ENCODE peak calls at places on chromosome 14, in four cellular contexts. One of them, this sample, is unnamed.

GRCh38 chr14:96269359-96269710 is 13.3 kb downstream of the BDKRB1 start:
- DNase-seq in mammary epithelial cell: no peak
- DNase-seq in pancreas: no peak
- DNase-seq in caudate nucleus: no peak
- DNase-seq in this sample: no peak

GRCh38 chr14:35215110-35215872 is 76.9 kb upstream of the PSMA6 start:
- DNase-seq in caudate nucleus: no peak
- DNase-seq in pancreas: no peak
- DNase-seq in mammary epithelial cell: peak
- DNase-seq in this sample: no peak

GRCh38 chr14:83416476-83416875 is 1882.8 kb upstream of the SEL1L start:
- DNase-seq in pancreas: no peak
- DNase-seq in caudate nucleus: no peak
- DNase-seq in mammary epithelial cell: no peak
- DNase-seq in this sample: no peak

GRCh38 chr14:91299483-91300115 is 55.1 kb upstream of the GPR68 start:
- DNase-seq in caudate nucleus: no peak
- DNase-seq in pancreas: no peak
- DNase-seq in mammary epithelial cell: peak
- DNase-seq in this sample: no peak

GRCh38 chr14:57928732-57929131 is 62.8 kb upstream of the SLC35F4 start:
- DNase-seq in mammary epithelial cell: no peak
- DNase-seq in pancreas: no peak
- DNase-seq in caudate nucleus: no peak
- DNase-seq in this sample: no peak

GRCh38 chr14:20436363-20436755 is 393 bp upstream of the KLHL33 start:
- DNase-seq in pancreas: no peak
- DNase-seq in mammary epithelial cell: no peak
- DNase-seq in caudate nucleus: no peak
- DNase-seq in this sample: no peak

GRCh38 chr14:68405959-68406358 is 386.9 kb downstream of the ZFP36L1 start:
- DNase-seq in caudate nucleus: no peak
- DNase-seq in mammary epithelial cell: peak
- DNase-seq in pancreas: no peak
- DNase-seq in this sample: no peak

GRCh38 chr14:67480011-67480410 is 8.5 kb downstream of the TMEM229B start:
- DNase-seq in caudate nucleus: no peak
- DNase-seq in mammary epithelial cell: no peak
- DNase-seq in pancreas: no peak
- DNase-seq in this sample: no peak

GRCh38 chr14:37060496-37061260 is 111.7 kb downstream of the SLC25A21 start:
- DNase-seq in mammary epithelial cell: no peak
- DNase-seq in pancreas: no peak
- DNase-seq in caudate nucleus: no peak
- DNase-seq in this sample: no peak

GRCh38 chr14:86296173-86296572 is 766.2 kb downstream of the FLRT2 start:
- DNase-seq in caudate nucleus: no peak
- DNase-seq in mammary epithelial cell: no peak
- DNase-seq in pancreas: no peak
- DNase-seq in this sample: no peak

GRCh38 chr14:62468946-62469345 is 576.3 kb downstream of the KCNH5 start:
- DNase-seq in pancreas: no peak
- DNase-seq in caudate nucleus: no peak
- DNase-seq in mammary epithelial cell: no peak
- DNase-seq in this sample: no peak

GRCh38 chr14:90871605-90872233 is 55.5 kb upstream of the TTC7B start:
- DNase-seq in caudate nucleus: no peak
- DNase-seq in pancreas: no peak
- DNase-seq in mammary epithelial cell: peak
- DNase-seq in this sample: no peak

GRCh38 chr14:28381656-28382055 is 384.9 kb upstream of the FOXG1 start:
- DNase-seq in pancreas: no peak
- DNase-seq in mammary epithelial cell: no peak
- DNase-seq in caudate nucleus: no peak
- DNase-seq in this sample: no peak

GRCh38 chr14:72801841-72802587 is 91.9 kb downstream of the DPF3 start:
- DNase-seq in caudate nucleus: no peak
- DNase-seq in mammary epithelial cell: no peak
- DNase-seq in pancreas: no peak
- DNase-seq in this sample: no peak

GRCh38 chr14:72804653-72805180 is 89.2 kb downstream of the DPF3 start:
- DNase-seq in pancreas: no peak
- DNase-seq in caudate nucleus: no peak
- DNase-seq in mammary epithelial cell: no peak
- DNase-seq in this sample: no peak

GRCh38 chr14:72800848-72801370 is 93.0 kb downstream of the DPF3 start:
- DNase-seq in mammary epithelial cell: no peak
- DNase-seq in caudate nucleus: no peak
- DNase-seq in pancreas: no peak
- DNase-seq in this sample: no peak

GRCh38 chr14:72801381-72801812 is 92.5 kb downstream of the DPF3 start:
- DNase-seq in pancreas: no peak
- DNase-seq in mammary epithelial cell: peak
- DNase-seq in caudate nucleus: no peak
- DNase-seq in this sample: no peak

DNA sequence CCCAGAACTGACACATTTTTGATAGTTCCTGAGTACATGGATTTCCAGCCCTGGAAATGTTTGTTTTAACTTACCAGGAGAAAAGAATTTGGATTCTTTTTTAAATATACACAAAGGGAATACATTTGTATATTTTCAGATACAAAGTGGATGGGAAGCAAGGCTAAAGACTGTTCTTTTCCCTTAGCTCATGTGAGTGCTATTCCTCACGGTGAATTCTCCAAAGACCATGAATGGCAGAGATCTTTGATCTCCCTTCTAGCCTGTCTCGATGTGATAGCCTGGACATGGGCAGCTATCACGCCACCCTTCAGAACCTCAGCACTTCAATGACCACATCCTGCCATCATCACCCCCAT is 91.3 kb downstream of the DPF3 start:
- DNase-seq in mammary epithelial cell: no peak
- DNase-seq in pancreas: no peak
- DNase-seq in caudate nucleus: no peak
- DNase-seq in this sample: no peak
- H3K27ac ChIP-seq in mammary epithelial cell: peak
- H3K27ac ChIP-seq in pancreas: no peak
- H3K27ac ChIP-seq in caudate nucleus: peak
- H3K27ac ChIP-seq in this sample: no peak

DNA sequence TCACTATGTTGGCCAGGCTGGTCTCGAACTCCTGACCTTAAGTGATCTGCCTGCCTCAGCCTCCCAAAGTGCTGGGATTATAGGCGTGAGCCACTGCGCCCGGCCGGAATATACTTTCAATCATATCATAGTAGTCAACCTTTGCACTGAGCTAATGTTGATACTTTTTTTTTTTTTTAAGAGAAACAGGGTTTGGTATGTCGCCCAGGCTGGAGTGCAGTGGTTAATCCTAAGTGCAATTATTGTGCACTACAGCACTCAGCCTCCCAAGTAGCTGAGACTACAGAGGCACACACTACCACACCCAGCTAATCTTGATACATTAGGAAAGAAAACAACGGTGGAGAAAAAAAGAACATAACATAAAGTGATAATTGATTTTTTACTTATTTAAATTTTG is 15.6 kb downstream of the BTBD7 start:
- DNase-seq in caudate nucleus: no peak
- DNase-seq in mammary epithelial cell: no peak
- DNase-seq in pancreas: no peak
- DNase-seq in this sample: no peak
- H3K27ac ChIP-seq in caudate nucleus: no peak
- H3K27ac ChIP-seq in mammary epithelial cell: no peak
- H3K27ac ChIP-seq in pancreas: no peak
- H3K27ac ChIP-seq in this sample: no peak

DNA sequence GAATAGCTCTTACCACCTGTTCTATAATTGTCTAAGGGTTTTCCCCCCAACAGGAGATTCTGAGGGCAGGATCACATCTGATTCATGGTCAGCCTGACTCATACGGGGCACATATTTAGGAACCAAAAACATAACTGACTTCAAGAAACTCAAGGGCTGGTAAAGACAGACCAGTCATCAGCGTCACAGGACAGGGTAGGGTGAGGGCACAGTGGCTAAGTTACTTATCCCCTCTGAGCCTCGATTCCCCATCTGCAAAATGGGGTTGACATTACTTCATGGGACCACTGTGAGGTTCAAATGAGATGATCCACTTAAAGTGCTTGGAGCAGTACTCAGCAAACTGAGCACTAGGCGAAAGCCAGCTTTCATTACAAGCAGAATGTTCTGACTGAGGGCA is 606 bp downstream of the CINP start:
- DNase-seq in mammary epithelial cell: peak
- DNase-seq in pancreas: no peak
- DNase-seq in caudate nucleus: no peak
- DNase-seq in this sample: no peak
- H3K27ac ChIP-seq in mammary epithelial cell: peak
- H3K27ac ChIP-seq in pancreas: peak
- H3K27ac ChIP-seq in caudate nucleus: peak
- H3K27ac ChIP-seq in this sample: peak

GRCh38 chr14:24313912-24314311 is 2.6 kb downstream of the LTB4R start:
- DNase-seq in caudate nucleus: no peak
- DNase-seq in mammary epithelial cell: no peak
- DNase-seq in pancreas: no peak
- DNase-seq in this sample: no peak
- H3K27ac ChIP-seq in caudate nucleus: no peak
- H3K27ac ChIP-seq in mammary epithelial cell: no peak
- H3K27ac ChIP-seq in pancreas: no peak
- H3K27ac ChIP-seq in this sample: peak

GRCh38 chr14:97287956-97288355 is 490.8 kb downstream of the VRK1 start:
- DNase-seq in mammary epithelial cell: no peak
- DNase-seq in caudate nucleus: no peak
- DNase-seq in pancreas: no peak
- DNase-seq in this sample: no peak
- H3K27ac ChIP-seq in mammary epithelial cell: no peak
- H3K27ac ChIP-seq in caudate nucleus: no peak
- H3K27ac ChIP-seq in pancreas: no peak
- H3K27ac ChIP-seq in this sample: no peak

GRCh38 chr14:50739186-50739585 is 71.1 kb upstream of the SAV1 start:
- DNase-seq in caudate nucleus: no peak
- DNase-seq in mammary epithelial cell: no peak
- DNase-seq in pancreas: no peak
- DNase-seq in this sample: no peak

GRCh38 chr14:50744242-50744641 is 76.1 kb upstream of the SAV1 start:
- DNase-seq in pancreas: no peak
- DNase-seq in mammary epithelial cell: no peak
- DNase-seq in caudate nucleus: no peak
- DNase-seq in this sample: no peak

GRCh38 chr14:50740858-50741257 is 72.8 kb upstream of the SAV1 start:
- DNase-seq in mammary epithelial cell: no peak
- DNase-seq in caudate nucleus: no peak
- DNase-seq in pancreas: no peak
- DNase-seq in this sample: no peak

GRCh38 chr14:50745401-50746058 is 77.4 kb upstream of the SAV1 start:
- DNase-seq in mammary epithelial cell: no peak
- DNase-seq in pancreas: no peak
- DNase-seq in caudate nucleus: no peak
- DNase-seq in this sample: no peak

DNA sequence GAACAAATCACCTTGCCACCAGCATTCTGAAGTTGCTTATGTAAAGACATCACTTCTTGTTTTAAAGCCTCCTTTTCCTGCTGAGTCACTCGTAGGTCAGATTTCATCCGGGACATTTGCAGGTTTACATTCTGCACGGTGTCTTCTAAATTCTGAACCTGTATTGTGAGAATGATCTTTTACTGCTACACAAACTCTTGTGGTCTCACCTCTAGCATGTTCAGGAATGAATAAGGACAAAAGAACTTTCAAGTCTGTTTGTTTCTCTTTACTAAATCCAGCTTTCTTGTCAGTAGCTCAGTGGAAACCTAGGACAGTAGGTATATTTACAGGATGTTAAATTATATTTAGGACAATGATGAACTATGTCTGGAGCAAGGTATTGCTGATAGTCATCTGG is 73.5 kb upstream of the SAV1 start:
- DNase-seq in mammary epithelial cell: peak
- DNase-seq in pancreas: no peak
- DNase-seq in caudate nucleus: no peak
- DNase-seq in this sample: no peak
- H3K27ac ChIP-seq in mammary epithelial cell: peak
- H3K27ac ChIP-seq in pancreas: no peak
- H3K27ac ChIP-seq in caudate nucleus: no peak
- H3K27ac ChIP-seq in this sample: no peak

DNA sequence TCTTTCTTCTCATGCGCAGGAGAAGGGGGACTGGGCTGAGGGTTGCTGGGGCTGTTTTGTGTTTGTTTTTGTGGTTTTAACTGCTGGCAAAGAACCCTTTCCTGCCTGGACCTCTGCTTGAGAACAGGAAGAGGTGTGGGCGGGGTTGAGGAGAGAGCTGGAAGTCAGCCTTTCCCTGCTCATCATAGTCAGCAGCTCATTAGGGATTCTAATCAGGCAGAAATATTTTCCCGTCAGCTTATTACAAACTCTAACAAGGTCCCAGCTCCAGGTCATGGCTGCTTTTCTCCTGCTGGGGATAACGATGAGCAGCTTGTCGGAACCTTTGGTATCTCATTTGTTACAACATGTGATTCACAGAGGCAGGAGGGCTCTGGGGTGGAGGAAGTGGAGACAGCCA is 184.9 kb upstream of the NRXN3 start:
- DNase-seq in mammary epithelial cell: no peak
- DNase-seq in pancreas: no peak
- DNase-seq in caudate nucleus: no peak
- DNase-seq in this sample: no peak
- H3K27ac ChIP-seq in mammary epithelial cell: no peak
- H3K27ac ChIP-seq in pancreas: no peak
- H3K27ac ChIP-seq in caudate nucleus: peak
- H3K27ac ChIP-seq in this sample: no peak

GRCh38 chr14:71361335-71361734 is 454.1 kb downstream of the PCNX1 start:
- DNase-seq in caudate nucleus: no peak
- DNase-seq in mammary epithelial cell: peak
- DNase-seq in pancreas: no peak
- DNase-seq in this sample: no peak
- H3K27ac ChIP-seq in caudate nucleus: no peak
- H3K27ac ChIP-seq in mammary epithelial cell: no peak
- H3K27ac ChIP-seq in pancreas: no peak
- H3K27ac ChIP-seq in this sample: no peak

GRCh38 chr14:98136019-98136418 is 1136.0 kb downstream of the BCL11B start:
- DNase-seq in caudate nucleus: no peak
- DNase-seq in pancreas: no peak
- DNase-seq in mammary epithelial cell: no peak
- DNase-seq in this sample: no peak
- H3K27ac ChIP-seq in caudate nucleus: peak
- H3K27ac ChIP-seq in pancreas: no peak
- H3K27ac ChIP-seq in mammary epithelial cell: no peak
- H3K27ac ChIP-seq in this sample: no peak

This sample was measured in tibial nerve.